ENCODE peak calls at places on chromosomes 7 and 10, in ten cellular contexts. F is COR-L47; Y is nucleus accumbens; W is NCI-H510A treated with DMSO at 0.1 percent for 48 hours; X is MV-4-11; Q is stimulated activated CD4-positive, alpha-beta T cell treated with anti-CD3 and anti-CD28 coated beads, Interleukin-2, amount 100 ng/mL, for 48 hours; K is gastrocnemius medialis; E is NAMALWA; B is GM13977; I is LNCaP clone FGC. R is an unnamed sample.
A peak's percentile ranks its signal among the peaks of the same experiment; 100 is the strongest.

GRCh38 chr10:131091682-131092081 is 219.8 kb downstream of the TCERG1L start:
- DNase-seq in F (no peak), B (no peak), E (no peak), Q (no peak), K (no peak), I (no peak), X (no peak), W (no peak), Y (no peak), R (no peak)

GRCh38 chr10:49174926-49175500 is 13.2 kb downstream of the TMEM273 start:
- DNase-seq in W (no peak), Q (no peak), B (no peak), F (no peak), X (no peak), K (no peak), Y (no peak), I (peak; percentile 8), E (no peak), R (no peak)

GRCh38 chr7:91941450-91941849 is 788 bp downstream of the AKAP9 start:
- DNase-seq in F (peak; percentile 42), W (peak; percentile 12), Q (peak; percentile 11), I (peak; percentile 62), Y (peak; percentile 30), X (peak; percentile 24), E (peak; percentile 90), K (peak; percentile 75), B (peak; percentile 29), R (peak; percentile 68)

GRCh38 chr7:51299391-51300133 is 17.0 kb downstream of the COBL start:
- DNase-seq in I (no peak), F (no peak), B (no peak), W (no peak), Y (no peak), E (peak; percentile 17), X (no peak), Q (no peak), K (no peak), R (no peak)

GRCh38 chr10:7111574-7111973 is 299.3 kb downstream of the SFMBT2 start:
- DNase-seq in Q (no peak), Y (no peak), K (no peak), B (no peak), W (no peak), X (no peak), F (no peak), E (no peak), I (no peak), R (no peak)

GRCh38 chr10:22648547-22648961 is 65.8 kb downstream of the PIP4K2A start:
- DNase-seq in X (no peak), W (no peak), F (no peak), B (no peak), Q (no peak), Y (no peak), K (no peak), I (no peak), E (no peak), R (no peak)

GRCh38 chr7:4742852-4743251 is 32.6 kb upstream of the AP5Z1 start:
- DNase-seq in Y (no peak), K (no peak), W (no peak), B (no peak), E (no peak), F (no peak), I (no peak), X (no peak), Q (no peak), R (no peak)

GRCh38 chr7:116687801-116688201 is 15.8 kb downstream of the MET start:
- DNase-seq in W (no peak), Q (no peak), Y (no peak), K (no peak), B (no peak), I (no peak), F (no peak), E (no peak), X (no peak), R (no peak)

GRCh38 chr7:95675016-95675415 is 78.7 kb upstream of the PDK4 start:
- DNase-seq in Y (no peak), B (no peak), F (no peak), X (no peak), K (no peak), E (no peak), W (no peak), I (no peak), Q (no peak), R (no peak)

GRCh38 chr7:24713850-24714675 is 43.2 kb downstream of the GSDME start:
- DNase-seq in X (no peak), K (no peak), Q (no peak), W (no peak), B (no peak), F (no peak), E (no peak), I (no peak), Y (no peak), R (no peak)

GRCh38 chr10:88309365-88309764 is 273.8 kb downstream of the RNLS start:
- DNase-seq in I (no peak), Q (no peak), E (no peak), F (no peak), W (no peak), K (no peak), X (peak; percentile 24), Y (no peak), B (no peak), R (no peak)

GRCh38 chr7:45511721-45512422 is 62.3 kb upstream of the ADCY1 start:
- DNase-seq in F (no peak), E (no peak), K (no peak), B (no peak), Q (no peak), Y (no peak), X (no peak), W (no peak), I (no peak), R (no peak)

GRCh38 chr10:100172349-100172748 is 13.5 kb downstream of the ERLIN1 start:
- DNase-seq in E (no peak), Q (no peak), F (no peak), W (no peak), K (no peak), X (no peak), B (no peak), I (no peak), Y (no peak), R (no peak)

GRCh38 chr7:100745184-100745583 is 11.8 kb downstream of the ZAN start:
- DNase-seq in B (peak; percentile 66), E (no peak), F (no peak), Q (peak; percentile 3), I (no peak), X (peak; percentile 58), K (peak; percentile 15), Y (peak; percentile 52), W (no peak), R (no peak)

GRCh38 chr7:142177869-142178268 is 66.4 kb downstream of the MGAM2 start:
- DNase-seq in Y (no peak), B (no peak), E (no peak), W (no peak), Q (no peak), K (no peak), F (no peak), I (no peak), X (peak; percentile 9), R (no peak)

GRCh38 chr10:103828587-103829186 is 26.7 kb downstream of the SH3PXD2A start:
- DNase-seq in X (no peak), F (no peak), W (no peak), I (no peak), K (no peak), B (no peak), Y (no peak), Q (no peak), E (peak; percentile 66), R (peak; percentile 81)

GRCh38 chr10:113023017-113023416 is 73.0 kb downstream of the TCF7L2 start:
- DNase-seq in W (peak; percentile 82), K (no peak), Y (no peak), E (no peak), B (no peak), I (no peak), Q (no peak), F (no peak), X (no peak), R (no peak)

GRCh38 chr7:95805909-95806308 is 33.6 kb downstream of the DYNC1I1 start:
- DNase-seq in I (no peak), X (no peak), Q (no peak), E (no peak), F (no peak), Y (no peak), K (no peak), B (no peak), W (no peak), R (no peak)

GRCh38 chr10:50221470-50221869 is 29.8 kb downstream of the ASAH2 start:
- DNase-seq in K (no peak), I (no peak), B (no peak), F (no peak), X (no peak), W (no peak), Y (no peak), E (no peak), Q (no peak), R (no peak)

GRCh38 chr10:118523775-118524174 is 71.7 kb downstream of the PRLHR start:
- DNase-seq in I (no peak), F (no peak), Q (no peak), B (no peak), K (no peak), Y (no peak), E (no peak), X (no peak), W (no peak), R (no peak)

GRCh38 chr7:13673290-13673689 is 316.2 kb downstream of the ETV1 start:
- DNase-seq in K (no peak), Q (no peak), X (no peak), W (no peak), I (no peak), F (no peak), E (no peak), B (no peak), Y (no peak), R (no peak)

GRCh38 chr10:69211104-69211503 is 9.0 kb upstream of the HKDC1 start:
- DNase-seq in E (no peak), K (no peak), Q (no peak), W (no peak), X (no peak), B (no peak), F (no peak), Y (no peak), I (no peak), R (no peak)

GRCh38 chr10:99430451-99431189 is at the start of gene GOT1:
- DNase-seq in F (peak; percentile 88), Q (peak; percentile 89), E (peak; percentile 99), B (peak; percentile 95), W (peak; percentile 99), K (peak; percentile 99), I (peak; percentile 99), X (peak; percentile 97), Y (peak; percentile 98), R (peak; percentile 98)

GRCh38 chr10:8331387-8331786 is 276.9 kb downstream of the GATA3 start:
- DNase-seq in I (no peak), Y (no peak), F (no peak), K (no peak), W (no peak), X (no peak), E (no peak), Q (peak; percentile 25), B (no peak), R (no peak)

GRCh38 chr7:7569113-7569527 is 2.4 kb downstream of the MIOS start:
- DNase-seq in Q (no peak), F (no peak), W (no peak), K (no peak), B (peak; percentile 79), I (no peak), Y (no peak), E (peak; percentile 86), X (peak; percentile 76), R (peak; percentile 75)

GRCh38 chr7:44955733-44956132 is 23.1 kb downstream of the MYO1G start:
- DNase-seq in I (no peak), E (no peak), W (no peak), F (no peak), X (no peak), K (no peak), Y (no peak), Q (no peak), B (no peak), R (no peak)

GRCh38 chr7:139860090-139860773 is 31.2 kb downstream of the TBXAS1 start:
- DNase-seq in Q (no peak), B (no peak), Y (no peak), W (no peak), X (peak; percentile 85), F (no peak), K (peak; percentile 42), I (no peak), E (no peak), R (peak; percentile 26)

R was measured in OCI-LY7.